ENCODE peak calls at places on chromosomes 11 and 22, in four cellular contexts. A is SK-N-SH, D is A549, J is sigmoid colon. I is an unnamed sample.

GRCh38 chr11:6298605-6299004 is 21.7 kb downstream of the CAVIN3 start:
- DNase-seq in A (peak), D (peak), J (no peak), I (peak)

GRCh38 chr11:88292156-88292844 is 45.2 kb downstream of the CTSC start:
- DNase-seq in A (peak), D (peak), J (no peak), I (peak)

GRCh38 chr11:26578998-26579635 is 7.1 kb upstream of the MUC15 start:
- DNase-seq in A (no peak), D (no peak), J (no peak), I (no peak)

GRCh38 chr11:100445231-100445735 is 241.8 kb upstream of the ARHGAP42 start:
- DNase-seq in A (no peak), D (no peak), J (no peak), I (peak)

GRCh38 chr22:44526431-44527115 is 28.5 kb upstream of the RTL6 start:
- DNase-seq in A (peak), D (no peak), J (no peak), I (no peak)

GRCh38 chr11:36010010-36010740 is 66.3 kb downstream of the LDLRAD3 start:
- DNase-seq in A (no peak), D (no peak), J (no peak), I (no peak)

GRCh38 chr11:73295259-73295995 is 12.6 kb upstream of the ARHGEF17 start:
- DNase-seq in A (peak), D (peak), J (no peak), I (peak)

GRCh38 chr11:61075891-61076290 is 26.4 kb upstream of the CD5 start:
- DNase-seq in A (no peak), D (peak), J (no peak), I (peak)

GRCh38 chr22:42758929-42759629 is 38.4 kb upstream of the A4GALT start:
- DNase-seq in A (no peak), D (peak), J (no peak), I (no peak)

GRCh38 chr11:11981840-11982239 is 26.6 kb downstream of the DKK3 start:
- DNase-seq in A (no peak), D (no peak), J (peak), I (no peak)

GRCh38 chr11:77121096-77121640 is 6.9 kb upstream of the MYO7A start:
- DNase-seq in A (no peak), D (no peak), J (no peak), I (no peak)

GRCh38 chr22:31103899-31104694 is 3.3 kb downstream of the SELENOM start:
- DNase-seq in A (no peak), D (no peak), J (peak), I (no peak)

GRCh38 chr11:116207349-116207748 is 565.4 kb downstream of the BUD13 start:
- DNase-seq in A (peak), D (no peak), J (no peak), I (no peak)

GRCh38 chr11:134512061-134512460 is 100.0 kb upstream of the B3GAT1 start:
- DNase-seq in A (no peak), D (no peak), J (peak), I (peak)

GRCh38 chr22:44919691-44920090 is 90.1 kb downstream of the PHF21B start:
- DNase-seq in A (no peak), D (no peak), J (peak), I (no peak)

GRCh38 chr11:35491231-35491871 is 34.1 kb downstream of the PAMR1 start:
- DNase-seq in A (no peak), D (peak), J (no peak), I (no peak)

GRCh38 chr11:128467610-128468041 is 119.7 kb downstream of the ETS1 start:
- DNase-seq in A (no peak), D (peak), J (peak), I (no peak)

GRCh38 chr11:8699903-8700302 is 17.3 kb downstream of the RPL27A start:
- DNase-seq in A (no peak), D (no peak), J (peak), I (no peak)

GRCh38 chr22:47298017-47298820 is 535.8 kb downstream of the TBC1D22A start:
- DNase-seq in A (peak), D (no peak), J (no peak), I (no peak)

GRCh38 chr11:119831011-119831410 is 102.0 kb upstream of the NECTIN1 start:
- DNase-seq in A (no peak), D (no peak), J (no peak), I (no peak)

GRCh38 chr11:130411223-130411622 is 17.2 kb downstream of the ADAMTS8 start:
- DNase-seq in A (no peak), D (no peak), J (no peak), I (no peak)

GRCh38 chr11:130409618-130410388 is 18.6 kb downstream of the ADAMTS8 start:
- DNase-seq in A (no peak), D (no peak), J (no peak), I (no peak)

GRCh38 chr11:130408401-130408890 is 20.0 kb downstream of the ADAMTS8 start:
- DNase-seq in A (no peak), D (no peak), J (no peak), I (no peak)

GRCh38 chr11:130407978-130408377 is 20.4 kb downstream of the ADAMTS8 start:
- DNase-seq in A (no peak), D (peak), J (peak), I (no peak)

DNA sequence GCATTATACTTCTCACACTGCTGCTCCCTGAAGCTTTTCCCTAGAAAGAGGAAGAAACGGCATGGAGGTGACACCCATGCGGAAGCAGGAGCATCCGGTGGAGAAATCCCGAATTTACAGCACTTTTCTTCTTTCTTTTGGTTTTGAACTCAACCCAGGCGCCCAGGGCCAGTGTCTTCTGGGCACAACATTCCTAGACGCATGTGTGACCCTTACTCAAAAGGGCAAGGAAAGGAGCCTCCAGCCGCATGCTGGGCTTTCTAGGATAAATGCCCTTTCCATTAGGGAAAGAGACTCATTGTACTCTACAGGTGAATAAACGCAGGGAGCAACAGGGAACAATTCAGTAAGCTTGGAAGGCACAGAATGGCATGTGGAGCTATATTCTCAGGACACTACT is 19.5 kb downstream of the ADAMTS8 start:
- DNase-seq in A (no peak), D (no peak), J (no peak), I (no peak)
- TF ChIP-seq EP300 in A (no peak), D (no peak), J (no peak), I (no peak)

GRCh38 chr22:23283591-23284503 is 103.5 kb downstream of the BCR start:
- DNase-seq in A (no peak), D (no peak), J (no peak), I (no peak)
- H3K27ac ChIP-seq in A (no peak), D (no peak), J (peak), I (peak)

GRCh38 chr11:69011624-69012091 is 1.4 kb downstream of the MRGPRF start:
- DNase-seq in A (no peak), D (no peak), J (no peak), I (no peak)
- H3K4me3 ChIP-seq in A (no peak), D (no peak), J (peak), I (peak)

DNA sequence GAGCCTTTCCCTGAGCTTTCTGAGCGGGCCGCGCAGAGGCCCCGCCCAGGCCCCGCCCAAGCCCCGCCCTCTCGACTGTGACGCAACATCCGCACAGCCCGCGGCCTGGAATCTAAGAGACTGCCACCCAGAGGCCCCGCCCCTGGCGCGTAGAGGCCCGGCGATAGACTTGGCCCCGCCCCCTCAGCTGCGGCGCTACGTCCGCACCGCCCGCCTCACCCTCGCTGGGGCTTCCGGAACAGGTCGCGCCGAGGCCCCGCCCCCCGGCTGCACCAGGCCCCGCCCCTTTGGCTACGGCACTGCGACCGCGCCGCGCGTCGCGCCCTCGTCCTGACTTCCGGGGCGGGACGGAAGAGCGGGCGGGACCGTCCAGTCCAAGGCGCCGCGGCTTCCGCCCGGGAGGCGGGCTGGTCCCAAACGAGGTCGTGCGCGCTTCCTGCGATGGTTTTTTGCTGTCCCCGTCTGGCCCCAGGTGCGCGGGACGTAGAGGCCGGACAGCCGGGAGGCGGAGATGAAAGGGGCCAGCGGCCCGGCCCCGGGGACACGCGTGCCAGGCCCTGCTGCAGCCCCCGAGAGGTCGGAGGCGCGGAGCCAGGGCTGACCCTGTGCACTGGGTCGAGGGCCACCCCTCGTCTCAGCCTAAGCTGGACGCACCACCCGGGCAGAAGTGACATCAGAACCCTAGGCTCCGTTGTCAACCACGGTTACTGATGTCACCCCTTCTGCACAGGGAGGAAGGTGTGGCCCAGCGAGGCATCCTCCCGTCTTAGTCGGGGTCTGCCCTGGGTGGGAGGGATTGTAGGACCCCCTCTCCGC is 59.0 kb upstream of the WNT7B start:
- DNase-seq in A (peak), D (peak), J (peak), I (peak)
- TF ChIP-seq EP300 in A (no peak), D (no peak), J (no peak), I (no peak)

DNA sequence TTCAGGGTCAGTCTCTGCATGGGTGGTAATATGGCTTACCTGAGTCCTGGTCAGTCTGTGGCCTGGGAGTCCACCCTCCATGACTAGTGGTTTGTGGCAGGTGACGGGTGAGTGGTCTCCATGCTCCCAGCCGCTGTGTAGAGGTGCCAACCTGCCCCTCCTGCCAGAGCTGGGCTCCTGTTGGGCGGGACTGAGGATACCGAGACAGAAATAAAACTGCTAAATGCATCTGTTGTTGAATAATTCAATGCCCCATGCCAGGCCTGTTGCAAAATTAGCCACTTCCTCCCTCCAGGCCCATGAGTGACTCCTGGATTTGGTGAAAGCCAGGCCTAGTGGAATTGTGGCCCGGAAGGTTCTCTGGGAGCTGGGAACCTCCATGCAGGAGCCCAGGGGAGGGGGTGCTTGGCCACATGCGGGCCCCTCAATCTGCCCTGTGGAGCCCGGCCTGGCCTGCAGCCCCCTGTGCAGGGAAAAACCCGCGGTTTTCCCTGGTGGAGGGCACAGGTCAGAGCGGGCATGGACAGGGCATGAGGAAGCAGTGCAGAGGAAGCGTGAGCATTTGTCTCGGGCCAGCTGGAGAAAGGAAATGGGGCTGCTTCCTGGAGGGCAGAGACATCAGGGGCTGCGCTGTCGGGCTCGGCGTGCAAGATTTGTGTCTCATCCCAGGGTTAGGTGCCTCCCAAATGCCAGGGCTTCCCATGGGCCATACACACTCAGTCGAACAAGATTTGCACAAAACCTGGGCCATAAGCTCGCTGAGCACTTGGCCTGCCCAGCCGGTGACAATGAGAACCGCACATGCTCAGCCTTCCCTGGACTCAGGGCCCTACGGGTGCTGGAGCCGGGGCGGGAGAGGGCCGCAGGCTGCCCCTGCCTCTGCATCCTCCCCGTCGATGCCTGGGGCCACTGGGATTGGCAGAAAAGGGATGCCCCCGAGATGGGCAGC is 66.9 kb downstream of the KCNQ1 start:
- DNase-seq in A (peak), D (no peak), J (peak), I (peak)
- H3K27ac ChIP-seq in A (no peak), D (no peak), J (no peak), I (no peak)

I was measured in stomach.